ENCODE peak calls at places on chromosome 16, in seven cellular contexts. L, D, G, K, P, U and Z are unnamed samples.

GRCh38 chr16:73082608-73083007 is 34.7 kb upstream of the ZFHX3 start:
- DNase-seq in L (no peak), D (no peak), G (peak), K (peak), P (peak), U (no peak), Z (no peak)

GRCh38 chr16:19884611-19885455 is at the start of gene GPRC5B:
- DNase-seq in L (peak), D (no peak), G (no peak), K (peak), P (no peak), U (no peak), Z (no peak)

GRCh38 chr16:67247698-67248400 is 568 bp upstream of the FHOD1 start:
- DNase-seq in L (no peak), D (no peak), G (no peak), K (no peak), P (no peak), U (no peak), Z (no peak)

GRCh38 chr16:80744856-80745255 is 59.5 kb downstream of the CDYL2 start:
- DNase-seq in L (no peak), D (no peak), G (no peak), K (no peak), P (no peak), U (no peak), Z (no peak)

GRCh38 chr16:47045023-47045422 is 71.5 kb upstream of the DNAJA2 start:
- DNase-seq in L (no peak), D (no peak), G (no peak), K (no peak), P (no peak), U (no peak), Z (no peak)

GRCh38 chr16:59108374-59108773 is 374.3 kb upstream of the GOT2 start:
- DNase-seq in L (no peak), D (no peak), G (no peak), K (peak), P (no peak), U (no peak), Z (no peak)

GRCh38 chr16:86886651-86887050 is 308.3 kb downstream of the FOXL1 start:
- DNase-seq in L (no peak), D (no peak), G (no peak), K (peak), P (no peak), U (no peak), Z (no peak)

GRCh38 chr16:85457366-85457765 is 155.8 kb upstream of the GSE1 start:
- DNase-seq in L (no peak), D (no peak), G (no peak), K (no peak), P (no peak), U (no peak), Z (no peak)

GRCh38 chr16:15829460-15829859 is 27.4 kb downstream of the MYH11 start:
- DNase-seq in L (no peak), D (no peak), G (peak), K (no peak), P (no peak), U (no peak), Z (no peak)

GRCh38 chr16:86052115-86052670 is 153.2 kb downstream of the IRF8 start:
- DNase-seq in L (no peak), D (no peak), G (no peak), K (no peak), P (no peak), U (no peak), Z (no peak)

GRCh38 chr16:27332105-27332504 is 18.3 kb downstream of the IL4R start:
- DNase-seq in L (no peak), D (no peak), G (no peak), K (no peak), P (no peak), U (no peak), Z (no peak)

GRCh38 chr16:57367111-57367752 is 5.1 kb upstream of the CX3CL1 start:
- DNase-seq in L (no peak), D (no peak), G (no peak), K (no peak), P (no peak), U (no peak), Z (no peak)

GRCh38 chr16:12271006-12271405 is 294.5 kb downstream of the SNX29 start:
- DNase-seq in L (no peak), D (no peak), G (peak), K (peak), P (no peak), U (peak), Z (no peak)

GRCh38 chr16:27073733-27074132 is 7.0 kb downstream of the C16orf82 start:
- DNase-seq in L (no peak), D (no peak), G (no peak), K (no peak), P (no peak), U (no peak), Z (no peak)

GRCh38 chr16:19717319-19717718 is 708 bp downstream of the KNOP1 start:
- DNase-seq in L (no peak), D (no peak), G (no peak), K (no peak), P (no peak), U (no peak), Z (no peak)

GRCh38 chr16:56930516-56931252 is 1.3 kb upstream of the HERPUD1 start:
- DNase-seq in L (no peak), D (peak), G (no peak), K (no peak), P (no peak), U (no peak), Z (peak)

GRCh38 chr16:22322741-22323140 is 25.5 kb downstream of the POLR3E start:
- DNase-seq in L (no peak), D (no peak), G (no peak), K (no peak), P (no peak), U (no peak), Z (no peak)

GRCh38 chr16:19389246-19389645 is 28.4 kb upstream of the TMC5 start:
- DNase-seq in L (peak), D (no peak), G (no peak), K (peak), P (no peak), U (peak), Z (no peak)

GRCh38 chr16:29307598-29308507 is 98.7 kb downstream of the NPIPB11 start:
- DNase-seq in L (no peak), D (peak), G (peak), K (peak), P (no peak), U (no peak), Z (no peak)

GRCh38 chr16:89921131-89921698 is 1.9 kb upstream of the TUBB3 start:
- DNase-seq in L (no peak), D (no peak), G (no peak), K (no peak), P (no peak), U (no peak), Z (no peak)

GRCh38 chr16:3983081-3983520 is 102.6 kb upstream of the CREBBP start:
- DNase-seq in L (peak), D (no peak), G (peak), K (peak), P (no peak), U (no peak), Z (peak)

GRCh38 chr16:89805136-89805905 is 11.1 kb downstream of the FANCA start:
- DNase-seq in L (no peak), D (no peak), G (peak), K (no peak), P (no peak), U (no peak), Z (peak)

GRCh38 chr16:27217256-27217655 is 13.9 kb downstream of the KDM8 start:
- DNase-seq in L (no peak), D (no peak), G (peak), K (no peak), P (no peak), U (no peak), Z (no peak)

GRCh38 chr16:88926374-88926990 is 50.5 kb downstream of the CBFA2T3 start:
- DNase-seq in L (no peak), D (no peak), G (no peak), K (no peak), P (no peak), U (no peak), Z (no peak)

GRCh38 chr16:881219-882097 is 80.9 kb upstream of the GNG13 start:
- DNase-seq in L (no peak), D (no peak), G (no peak), K (no peak), P (no peak), U (peak), Z (no peak)

GRCh38 chr16:1941162-1941923 is 1.7 kb downstream of the MSRB1 start:
- DNase-seq in L (peak), D (no peak), G (no peak), K (no peak), P (no peak), U (no peak), Z (no peak)

GRCh38 chr16:66427036-66427446 is at the start of gene BEAN1:
- DNase-seq in L (no peak), D (no peak), G (no peak), K (no peak), P (no peak), U (no peak), Z (no peak)

GRCh38 chr16:82152641-82153094 is 17.4 kb downstream of the MPHOSPH6 start:
- DNase-seq in L (no peak), D (no peak), G (no peak), K (peak), P (no peak), U (no peak), Z (no peak)

GRCh38 chr16:3915438-3916250 is 35.1 kb upstream of the CREBBP start:
- DNase-seq in L (no peak), D (no peak), G (no peak), K (no peak), P (no peak), U (no peak), Z (no peak)

GRCh38 chr16:54542805-54543504 is 256.4 kb upstream of the IRX3 start:
- DNase-seq in L (no peak), D (no peak), G (no peak), K (no peak), P (no peak), U (no peak), Z (peak)

GRCh38 chr16:76882105-76882504 is 308.9 kb upstream of the MON1B start:
- DNase-seq in L (no peak), D (no peak), G (no peak), K (no peak), P (no peak), U (no peak), Z (no peak)

GRCh38 chr16:50133214-50133613 is 19.9 kb upstream of the TENT4B start:
- DNase-seq in L (no peak), D (no peak), G (no peak), K (no peak), P (no peak), U (no peak), Z (no peak)

GRCh38 chr16:85777583-85778310 is 21.6 kb downstream of the EMC8 start:
- DNase-seq in L (no peak), D (no peak), G (no peak), K (no peak), P (no peak), U (no peak), Z (no peak)

GRCh38 chr16:29825145-29826044 is 5.1 kb downstream of the MVP start:
- DNase-seq in L (no peak), D (peak), G (peak), K (peak), P (no peak), U (peak), Z (peak)

GRCh38 chr16:80369559-80369958 is 171.2 kb upstream of the DYNLRB2 start:
- DNase-seq in L (no peak), D (peak), G (peak), K (peak), P (no peak), U (no peak), Z (no peak)

GRCh38 chr16:51431517-51432241 is 280.6 kb upstream of the SALL1 start:
- DNase-seq in L (no peak), D (peak), G (peak), K (peak), P (peak), U (no peak), Z (no peak)

GRCh38 chr16:71698491-71698890 is 26.0 kb downstream of the PHLPP2 start:
- DNase-seq in L (no peak), D (no peak), G (no peak), K (no peak), P (no peak), U (no peak), Z (no peak)